ENCODE peak calls at places on chromosomes 2 and 18, in six cellular contexts. O is prostate gland, N is WTC11, L is pancreas, B is neural progenitor cell, P is colonic mucosa. I is an unnamed sample.

GRCh38 chr2:218306184-218306920 is 14.0 kb upstream of the TMBIM1 start:
- DNase-seq in O (no peak), N (no peak), L (no peak), B (no peak), P (no peak), I (no peak)

GRCh38 chr18:45373286-45373880 is 241.9 kb upstream of the SLC14A2 start:
- DNase-seq in O (no peak), N (no peak), L (no peak), B (no peak), P (no peak), I (no peak)

GRCh38 chr2:61247204-61247812 is 85.3 kb downstream of the C2orf74 start:
- DNase-seq in O (no peak), N (no peak), L (no peak), B (no peak), P (no peak), I (no peak)

GRCh38 chr2:134988994-134989605 is 58.1 kb downstream of the MAP3K19 start:
- DNase-seq in O (no peak), N (no peak), L (no peak), B (peak; percentile 24), P (no peak), I (no peak)

GRCh38 chr2:127707890-127708648 is 6.8 kb downstream of the SFT2D3 start:
- DNase-seq in O (no peak), N (no peak), L (no peak), B (no peak), P (no peak), I (no peak)

GRCh38 chr2:179298666-179299065 is 34.0 kb upstream of the SESTD1 start:
- DNase-seq in O (no peak), N (no peak), L (no peak), B (no peak), P (no peak), I (no peak)

GRCh38 chr2:69340101-69340775 is 46.8 kb downstream of the GFPT1 start:
- DNase-seq in O (no peak), N (no peak), L (no peak), B (no peak), P (no peak), I (no peak)

GRCh38 chr2:207088276-207088675 is 77.5 kb downstream of the KLF7 start:
- DNase-seq in O (no peak), N (no peak), L (no peak), B (no peak), P (no peak), I (no peak)

GRCh38 chr18:74139888-74140287 is 7.7 kb downstream of the FBXO15 start:
- DNase-seq in O (no peak), N (no peak), L (no peak), B (no peak), P (no peak), I (no peak)

GRCh38 chr2:102604754-102605153 is 14.6 kb upstream of the SLC9A2 start:
- DNase-seq in O (no peak), N (no peak), L (no peak), B (peak; percentile 22), P (no peak), I (no peak)

GRCh38 chr2:188569441-188569840 is 277.8 kb downstream of the GULP1 start:
- DNase-seq in O (no peak), N (no peak), L (no peak), B (no peak), P (no peak), I (no peak)

GRCh38 chr2:15281681-15282080 is 279.5 kb downstream of the NBAS start:
- DNase-seq in O (no peak), N (no peak), L (no peak), B (no peak), P (no peak), I (no peak)

GRCh38 chr2:55923091-55923977 is at the start of gene EFEMP1:
- DNase-seq in O (peak; percentile 77), N (peak; percentile 85), L (peak; percentile 62), B (peak; percentile 90), P (peak; percentile 49), I (peak; percentile 57)

GRCh38 chr2:203155406-203155805 is 83.4 kb upstream of the CYP20A1 start:
- DNase-seq in O (no peak), N (no peak), L (no peak), B (no peak), P (no peak), I (no peak)
- TF ChIP-seq CTCF in O (no peak), N (no peak), L (no peak), B (peak; percentile 20), P (no peak), I (no peak)

GRCh38 chr2:26522325-26523120 is 44.6 kb upstream of the OTOF start:
- DNase-seq in O (no peak), N (no peak), L (no peak), B (no peak), P (no peak), I (no peak)

GRCh38 chr2:26520065-26520464 is 42.1 kb upstream of the OTOF start:
- DNase-seq in O (no peak), N (no peak), L (no peak), B (no peak), P (no peak), I (no peak)

GRCh38 chr2:26519396-26519991 is 41.6 kb upstream of the OTOF start:
- DNase-seq in O (no peak), N (no peak), L (no peak), B (no peak), P (no peak), I (no peak)

GRCh38 chr2:26521913-26522180 is 43.9 kb upstream of the OTOF start:
- DNase-seq in O (no peak), N (no peak), L (no peak), B (no peak), P (no peak), I (no peak)

DNA sequence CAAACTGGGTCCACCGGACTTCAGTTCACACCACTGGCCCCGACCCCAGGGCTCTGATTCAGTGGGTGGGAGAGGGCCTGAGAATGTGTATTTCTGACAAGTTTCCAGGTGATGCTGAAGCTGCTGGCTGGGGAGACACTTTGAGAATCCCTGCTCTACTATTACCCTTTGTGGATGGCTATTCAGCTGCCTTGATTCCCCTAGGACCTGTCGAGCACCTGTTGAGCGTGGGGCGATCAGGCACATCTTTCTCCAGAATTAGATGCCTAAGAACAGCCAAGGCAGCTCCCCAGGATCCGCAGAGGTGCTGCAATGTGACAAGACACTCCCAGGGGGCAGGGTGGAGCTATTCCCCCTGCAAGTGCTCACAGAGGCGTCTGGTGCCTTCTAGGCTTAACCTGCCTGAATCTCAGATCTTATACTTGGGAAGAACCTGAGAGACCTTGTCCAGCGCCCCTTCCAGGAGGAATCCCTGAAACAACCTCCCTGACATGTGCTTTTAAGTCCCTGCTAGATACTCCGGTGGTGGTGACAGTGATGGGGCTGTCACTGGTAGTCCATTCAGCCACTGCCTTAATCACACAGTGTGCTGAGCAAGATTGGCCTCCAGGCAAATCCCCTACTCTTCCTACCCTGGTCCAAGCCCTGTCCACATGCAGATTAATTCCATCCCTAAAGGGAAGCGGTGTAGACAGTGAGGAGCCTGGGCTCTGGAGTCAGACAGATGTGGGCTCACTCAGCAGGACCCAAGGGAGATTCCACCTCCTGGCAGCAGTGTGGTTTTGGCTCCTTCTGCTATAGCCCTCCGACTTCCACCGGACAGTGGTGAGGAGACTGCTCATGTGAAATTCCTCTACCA is 43.4 kb upstream of the OTOF start:
- DNase-seq in O (no peak), N (peak; percentile 72), L (no peak), B (peak; percentile 81), P (no peak), I (peak; percentile 50)
- TF ChIP-seq CTCF in O (no peak), N (no peak), L (no peak), B (peak; percentile 68), P (peak; percentile 36), I (peak; percentile 24)

DNA sequence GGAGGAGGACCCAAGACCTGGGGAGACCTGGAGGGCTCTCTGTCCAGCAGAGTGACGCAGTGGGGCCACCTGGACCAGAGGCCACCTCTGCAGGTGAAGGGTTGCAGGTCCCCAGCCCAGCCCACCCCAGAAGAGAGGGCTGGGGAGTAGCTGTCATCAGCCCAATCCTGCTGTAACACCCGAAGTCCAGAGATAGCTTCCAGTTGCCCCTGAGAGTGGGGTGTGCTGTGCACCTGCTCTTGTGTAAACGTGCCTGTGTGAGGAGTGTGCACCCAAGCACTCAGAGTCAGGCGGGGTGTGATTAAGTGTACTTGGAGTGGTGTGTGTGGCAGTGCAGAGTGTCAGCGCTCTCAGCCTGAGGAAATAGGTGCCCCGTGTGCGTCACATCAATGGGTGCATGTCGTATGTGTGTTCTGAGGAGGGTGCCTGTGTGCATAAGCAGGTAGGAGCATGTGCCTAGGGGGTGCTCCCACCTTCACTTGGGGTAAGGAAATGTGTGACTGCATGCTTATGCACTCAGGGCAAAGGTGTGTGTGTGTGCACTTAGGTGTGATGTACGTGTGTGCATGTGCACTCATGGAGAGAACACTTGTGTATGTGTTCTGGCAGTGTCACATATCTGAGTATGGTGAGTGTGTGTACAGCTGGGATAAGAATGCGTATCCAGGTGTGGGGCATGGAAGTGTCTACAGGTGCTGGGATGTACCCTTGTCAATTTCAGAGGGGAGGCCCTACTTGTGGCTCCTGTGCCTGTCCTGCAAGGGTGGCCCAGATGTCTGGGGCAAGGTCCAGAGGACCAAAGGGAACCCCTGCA is 672 bp downstream of the ATP6V1B1 start:
- DNase-seq in O (no peak), N (no peak), L (no peak), B (no peak), P (no peak), I (no peak)
- TF ChIP-seq CTCF in O (no peak), N (no peak), L (no peak), B (no peak), P (no peak), I (no peak)

GRCh38 chr18:2104620-2105462 is 466.5 kb downstream of the METTL4 start:
- DNase-seq in O (peak; percentile 7), N (peak; percentile 68), L (peak; percentile 34), B (peak; percentile 61), P (peak; percentile 50), I (peak; percentile 67)
- TF ChIP-seq CTCF in O (peak; percentile 71), N (peak; percentile 91), L (peak; percentile 71), B (peak; percentile 92), P (peak; percentile 76), I (peak; percentile 94)

DNA sequence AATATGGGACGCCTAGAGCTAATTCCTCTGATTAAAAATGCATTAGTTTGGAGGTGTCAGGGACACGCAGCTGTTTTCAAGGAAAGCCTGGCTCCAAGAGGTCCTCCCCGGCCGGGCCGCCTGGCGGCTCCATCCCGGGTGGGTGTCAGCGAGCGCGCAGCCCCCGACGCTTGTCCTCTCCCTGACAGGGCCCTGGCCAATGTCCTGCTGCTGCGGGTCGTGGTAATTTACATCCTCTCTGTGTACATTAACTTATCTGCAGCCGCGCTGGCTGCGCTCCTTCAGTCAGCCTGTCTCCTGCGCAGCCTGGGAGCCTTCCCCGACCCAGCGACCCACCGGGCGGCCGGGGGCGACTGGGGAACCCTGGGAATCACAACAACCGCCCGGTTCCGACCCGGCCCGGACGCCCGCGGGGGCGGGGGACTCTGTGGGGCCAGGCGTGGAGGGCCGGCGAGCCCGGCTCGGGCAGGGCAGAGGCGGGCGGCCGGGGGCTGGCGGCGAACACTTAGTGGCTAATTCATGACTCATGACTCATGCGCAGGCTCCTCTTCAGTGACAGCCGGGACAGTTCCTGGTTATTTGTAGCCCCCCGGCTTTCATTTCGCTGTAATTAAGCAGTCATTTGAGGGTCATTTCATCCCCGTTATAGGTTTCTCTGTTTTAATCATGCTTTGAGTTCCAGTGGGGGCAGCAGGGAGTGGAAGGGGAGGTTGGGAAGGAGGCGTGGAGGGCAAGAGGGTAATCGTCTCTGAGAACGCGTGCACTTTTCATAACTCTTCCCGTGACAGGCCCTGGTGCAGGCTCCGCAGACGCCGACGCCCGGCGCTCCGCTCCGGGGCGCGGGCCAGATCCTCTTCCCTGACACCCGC is 141.9 kb upstream of the CTAGE1 start:
- DNase-seq in O (peak; percentile 8), N (peak; percentile 33), L (peak; percentile 57), B (peak; percentile 79), P (peak; percentile 54), I (peak; percentile 60)
- TF ChIP-seq CTCF in O (no peak), N (no peak), L (no peak), B (no peak), P (peak; percentile 14), I (peak; percentile 18)

I was measured in endothelial cell.